ENCODE peak calls at places on chromosomes 2 and 18, in nine cellular contexts. One of them, this sample, is unnamed.

GRCh38 chr2:174669321-174669720 is 71.7 kb upstream of the WIPF1 start:
- DNase-seq in AG08396: no peak
- DNase-seq in amygdala: no peak
- DNase-seq in NCI-H1092 treated with DMSO at 0.1 percent for 48 hours: no peak
- DNase-seq in skeletal muscle cell: no peak
- DNase-seq in T-helper 9 cell: no peak
- DNase-seq in epithelial cell of proximal tubule: no peak
- DNase-seq in sciatic nerve: no peak
- DNase-seq in NCI-H345: no peak
- DNase-seq in this sample: no peak

GRCh38 chr2:27379840-27380625 is 501 bp downstream of the ZNF513 start:
- DNase-seq in amygdala: peak
- DNase-seq in skeletal muscle cell: no peak
- DNase-seq in sciatic nerve: peak
- DNase-seq in AG08396: peak
- DNase-seq in NCI-H1092 treated with DMSO at 0.1 percent for 48 hours: peak
- DNase-seq in T-helper 9 cell: peak
- DNase-seq in NCI-H345: peak
- DNase-seq in epithelial cell of proximal tubule: no peak
- DNase-seq in this sample: no peak

GRCh38 chr2:200042944-200043343 is 87.6 kb downstream of the MAIP1 start:
- DNase-seq in skeletal muscle cell: no peak
- DNase-seq in amygdala: no peak
- DNase-seq in epithelial cell of proximal tubule: no peak
- DNase-seq in sciatic nerve: no peak
- DNase-seq in AG08396: peak
- DNase-seq in T-helper 9 cell: no peak
- DNase-seq in NCI-H1092 treated with DMSO at 0.1 percent for 48 hours: no peak
- DNase-seq in NCI-H345: no peak
- DNase-seq in this sample: no peak

GRCh38 chr18:45280486-45281263 is 334.6 kb upstream of the SLC14A2 start:
- DNase-seq in NCI-H1092 treated with DMSO at 0.1 percent for 48 hours: no peak
- DNase-seq in NCI-H345: no peak
- DNase-seq in amygdala: no peak
- DNase-seq in epithelial cell of proximal tubule: no peak
- DNase-seq in AG08396: no peak
- DNase-seq in T-helper 9 cell: no peak
- DNase-seq in sciatic nerve: no peak
- DNase-seq in skeletal muscle cell: no peak
- DNase-seq in this sample: no peak

GRCh38 chr2:71608034-71608433 is 154.7 kb downstream of the DYSF start:
- DNase-seq in NCI-H345: no peak
- DNase-seq in sciatic nerve: peak
- DNase-seq in T-helper 9 cell: no peak
- DNase-seq in amygdala: no peak
- DNase-seq in epithelial cell of proximal tubule: no peak
- DNase-seq in NCI-H1092 treated with DMSO at 0.1 percent for 48 hours: no peak
- DNase-seq in AG08396: no peak
- DNase-seq in skeletal muscle cell: no peak
- DNase-seq in this sample: no peak

GRCh38 chr2:30803281-30803680 is 4.0 kb downstream of the CAPN13 start:
- DNase-seq in skeletal muscle cell: no peak
- DNase-seq in NCI-H345: no peak
- DNase-seq in T-helper 9 cell: no peak
- DNase-seq in NCI-H1092 treated with DMSO at 0.1 percent for 48 hours: no peak
- DNase-seq in epithelial cell of proximal tubule: no peak
- DNase-seq in amygdala: no peak
- DNase-seq in sciatic nerve: no peak
- DNase-seq in AG08396: no peak
- DNase-seq in this sample: no peak

GRCh38 chr2:42970151-42970550 is 177.8 kb upstream of the HAAO start:
- DNase-seq in NCI-H1092 treated with DMSO at 0.1 percent for 48 hours: no peak
- DNase-seq in skeletal muscle cell: no peak
- DNase-seq in sciatic nerve: no peak
- DNase-seq in epithelial cell of proximal tubule: no peak
- DNase-seq in AG08396: no peak
- DNase-seq in T-helper 9 cell: no peak
- DNase-seq in NCI-H345: no peak
- DNase-seq in amygdala: no peak
- DNase-seq in this sample: no peak

GRCh38 chr2:179751184-179751809 is 110.1 kb downstream of the ZNF385B start:
- DNase-seq in T-helper 9 cell: no peak
- DNase-seq in sciatic nerve: no peak
- DNase-seq in amygdala: no peak
- DNase-seq in skeletal muscle cell: no peak
- DNase-seq in epithelial cell of proximal tubule: no peak
- DNase-seq in NCI-H345: peak
- DNase-seq in NCI-H1092 treated with DMSO at 0.1 percent for 48 hours: peak
- DNase-seq in AG08396: peak
- DNase-seq in this sample: peak

GRCh38 chr2:112884869-112885502 is 26.0 kb upstream of the IL37 start:
- DNase-seq in amygdala: peak
- DNase-seq in NCI-H1092 treated with DMSO at 0.1 percent for 48 hours: no peak
- DNase-seq in NCI-H345: peak
- DNase-seq in AG08396: peak
- DNase-seq in skeletal muscle cell: no peak
- DNase-seq in sciatic nerve: no peak
- DNase-seq in T-helper 9 cell: peak
- DNase-seq in epithelial cell of proximal tubule: no peak
- DNase-seq in this sample: peak

GRCh38 chr18:54805571-54806334 is 22.5 kb upstream of the RAB27B start:
- DNase-seq in epithelial cell of proximal tubule: no peak
- DNase-seq in sciatic nerve: no peak
- DNase-seq in T-helper 9 cell: no peak
- DNase-seq in NCI-H345: no peak
- DNase-seq in NCI-H1092 treated with DMSO at 0.1 percent for 48 hours: no peak
- DNase-seq in amygdala: no peak
- DNase-seq in AG08396: peak
- DNase-seq in skeletal muscle cell: peak
- DNase-seq in this sample: no peak

GRCh38 chr18:11839556-11839955 is 11.7 kb upstream of the CHMP1B start:
- DNase-seq in T-helper 9 cell: no peak
- DNase-seq in NCI-H1092 treated with DMSO at 0.1 percent for 48 hours: no peak
- DNase-seq in AG08396: no peak
- DNase-seq in epithelial cell of proximal tubule: no peak
- DNase-seq in skeletal muscle cell: no peak
- DNase-seq in amygdala: no peak
- DNase-seq in NCI-H345: no peak
- DNase-seq in sciatic nerve: no peak
- DNase-seq in this sample: no peak

GRCh38 chr18:9209230-9209629 is 72.6 kb downstream of the ANKRD12 start:
- DNase-seq in sciatic nerve: no peak
- DNase-seq in skeletal muscle cell: no peak
- DNase-seq in NCI-H345: no peak
- DNase-seq in NCI-H1092 treated with DMSO at 0.1 percent for 48 hours: no peak
- DNase-seq in T-helper 9 cell: no peak
- DNase-seq in amygdala: no peak
- DNase-seq in epithelial cell of proximal tubule: no peak
- DNase-seq in AG08396: no peak
- DNase-seq in this sample: no peak

GRCh38 chr18:31720867-31721266 is 36.5 kb upstream of the B4GALT6 start:
- DNase-seq in epithelial cell of proximal tubule: no peak
- DNase-seq in sciatic nerve: no peak
- DNase-seq in amygdala: no peak
- DNase-seq in skeletal muscle cell: peak
- DNase-seq in T-helper 9 cell: no peak
- DNase-seq in AG08396: no peak
- DNase-seq in NCI-H1092 treated with DMSO at 0.1 percent for 48 hours: no peak
- DNase-seq in NCI-H345: no peak
- DNase-seq in this sample: no peak

GRCh38 chr2:14385043-14385442 is 247.5 kb upstream of the LRATD1 start:
- DNase-seq in NCI-H1092 treated with DMSO at 0.1 percent for 48 hours: no peak
- DNase-seq in AG08396: no peak
- DNase-seq in NCI-H345: no peak
- DNase-seq in sciatic nerve: no peak
- DNase-seq in T-helper 9 cell: no peak
- DNase-seq in skeletal muscle cell: peak
- DNase-seq in amygdala: no peak
- DNase-seq in epithelial cell of proximal tubule: no peak
- DNase-seq in this sample: no peak

GRCh38 chr2:152037711-152038110 is 61.1 kb downstream of the CACNB4 start:
- DNase-seq in epithelial cell of proximal tubule: no peak
- DNase-seq in sciatic nerve: peak
- DNase-seq in T-helper 9 cell: no peak
- DNase-seq in NCI-H1092 treated with DMSO at 0.1 percent for 48 hours: no peak
- DNase-seq in NCI-H345: no peak
- DNase-seq in amygdala: peak
- DNase-seq in skeletal muscle cell: peak
- DNase-seq in AG08396: peak
- DNase-seq in this sample: no peak

This sample was measured in T-helper 1 cell.